ENCODE peak calls at places on chromosomes 12 and 14, in nine cellular contexts. L is transverse colon, X is activated B cell treated with CpG ODN at 0.5 μM for 24 hours, Q is astrocyte of the spinal cord, O is psoas muscle, J is mucosa of descending colon, S is GM12865, D is pancreas, B is A549. H is an unnamed sample.

GRCh38 chr12:65517656-65518210 is 239.2 kb downstream of the MSRB3 start:
- DNase-seq in L (no peak), X (no peak), Q (no peak), O (no peak), J (no peak), S (no peak), D (no peak), B (no peak), H (no peak)

GRCh38 chr14:68268197-68268596 is 448.6 kb downstream of the RAD51B start:
- DNase-seq in L (no peak), X (no peak), Q (no peak), O (no peak), J (no peak), S (peak; percentile 89), D (no peak), B (no peak), H (peak; percentile 41)

GRCh38 chr12:69168828-69169227 is 70.5 kb upstream of the CPSF6 start:
- DNase-seq in L (no peak), X (no peak), Q (no peak), O (no peak), J (no peak), S (no peak), D (no peak), B (no peak), H (no peak)

GRCh38 chr12:52191841-52192791 is at the start of gene KRT80:
- DNase-seq in L (peak; percentile 84), X (no peak), Q (peak; percentile 98), O (peak; percentile 86), J (peak; percentile 84), S (no peak), D (peak; percentile 97), B (peak; percentile 99), H (no peak)

GRCh38 chr12:15152864-15153263 is 68.4 kb downstream of the RERG start:
- DNase-seq in L (no peak), X (no peak), Q (peak; percentile 77), O (no peak), J (no peak), S (no peak), D (no peak), B (peak; percentile 48), H (no peak)

GRCh38 chr12:124273630-124274029 is 21.3 kb upstream of the RFLNA start:
- DNase-seq in L (no peak), X (no peak), Q (peak; percentile 26), O (no peak), J (no peak), S (peak; percentile 66), D (no peak), B (peak; percentile 77), H (peak; percentile 76)

GRCh38 chr12:119229837-119230236 is 51.1 kb downstream of the HSPB8 start:
- DNase-seq in L (no peak), X (no peak), Q (peak; percentile 6), O (peak; percentile 30), J (no peak), S (peak; percentile 30), D (no peak), B (peak; percentile 77), H (peak; percentile 22)

GRCh38 chr12:54156578-54156977 is 32.2 kb downstream of the SMUG1 start:
- DNase-seq in L (no peak), X (no peak), Q (no peak), O (no peak), J (no peak), S (no peak), D (no peak), B (no peak), H (no peak)

DNA sequence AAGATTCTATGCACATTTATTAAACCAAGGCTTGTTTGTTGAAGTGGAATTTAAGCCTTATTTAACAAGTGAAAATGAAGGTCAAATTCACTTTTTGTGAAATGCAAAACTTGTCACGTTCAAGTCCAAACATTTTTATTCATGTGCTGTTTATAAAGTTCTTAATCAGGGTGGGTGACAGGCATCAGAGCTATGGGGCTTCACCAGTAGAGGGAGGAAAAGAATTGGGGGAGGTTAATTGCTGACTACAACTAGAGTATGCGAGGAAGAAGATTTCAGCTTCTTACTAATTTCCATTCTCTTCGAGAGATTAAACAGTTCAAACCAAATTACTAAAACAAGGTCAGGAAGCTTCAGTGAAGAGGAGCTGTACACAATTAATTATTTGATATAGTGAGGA is 9.7 kb downstream of the MOK start:
- DNase-seq in L (no peak), X (no peak), Q (peak; percentile 47), O (no peak), J (no peak), S (no peak), D (no peak), B (no peak), H (no peak)
- TF ChIP-seq CTCF in L (no peak), X (no peak), Q (peak; percentile 62), O (no peak), J (no peak), S (no peak), D (no peak), B (peak; percentile 28), H (no peak)

GRCh38 chr14:88551094-88551870 is 3.5 kb downstream of the PTPN21 start:
- DNase-seq in L (peak; percentile 84), X (peak; percentile 38), Q (peak; percentile 86), O (peak; percentile 85), J (peak; percentile 86), S (no peak), D (peak; percentile 83), B (peak; percentile 91), H (peak; percentile 59)
- TF ChIP-seq CTCF in L (peak; percentile 40), X (no peak), Q (peak; percentile 36), O (no peak), J (no peak), S (no peak), D (no peak), B (peak; percentile 22), H (no peak)

GRCh38 chr12:47717443-47718193 is 7.7 kb downstream of the ENDOU start:
- DNase-seq in L (peak; percentile 83), X (no peak), Q (peak; percentile 84), O (peak; percentile 83), J (peak; percentile 82), S (peak; percentile 62), D (peak; percentile 77), B (peak; percentile 83), H (peak; percentile 76)

GRCh38 chr12:47715877-47716548 is 9.3 kb downstream of the ENDOU start:
- DNase-seq in L (no peak), X (no peak), Q (no peak), O (peak; percentile 32), J (no peak), S (no peak), D (no peak), B (no peak), H (no peak)

GRCh38 chr12:47717046-47717442 is 8.2 kb downstream of the ENDOU start:
- DNase-seq in L (no peak), X (no peak), Q (no peak), O (no peak), J (no peak), S (no peak), D (no peak), B (no peak), H (no peak)

GRCh38 chr12:47715393-47715876 is 9.6 kb upstream of the RPAP3 start:
- DNase-seq in L (peak; percentile 84), X (peak; percentile 54), Q (peak; percentile 72), O (peak; percentile 76), J (no peak), S (peak; percentile 90), D (peak; percentile 70), B (peak; percentile 80), H (peak; percentile 82)

DNA sequence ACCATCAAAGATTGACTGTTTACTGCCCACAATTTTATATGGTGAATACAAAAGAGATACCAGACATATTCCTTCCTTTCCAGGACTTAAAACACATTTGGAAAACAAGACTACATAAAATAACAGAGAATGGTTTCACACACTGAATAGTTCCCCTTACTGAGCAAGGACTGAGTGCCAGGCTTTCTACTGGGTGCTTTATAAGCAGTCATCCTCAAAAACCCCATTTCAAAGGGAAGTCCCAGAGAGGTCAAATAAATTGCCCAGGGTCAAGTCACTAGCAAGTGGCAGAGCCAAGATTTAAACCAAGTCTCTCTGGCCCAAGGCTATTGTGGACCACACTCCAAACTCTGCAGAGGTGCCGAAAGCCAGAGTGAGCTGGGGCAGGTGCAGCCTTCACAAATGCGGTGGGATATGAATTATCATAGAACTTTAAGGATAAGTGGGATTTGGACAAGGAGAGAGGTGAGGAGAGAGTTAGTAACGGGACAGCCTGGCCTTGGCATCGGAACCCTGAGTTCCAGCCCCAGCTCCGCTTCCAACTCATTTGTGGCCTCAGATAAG is 9.1 kb upstream of the RPAP3 start:
- DNase-seq in L (no peak), X (no peak), Q (no peak), O (no peak), J (no peak), S (no peak), D (no peak), B (no peak), H (no peak)
- TF ChIP-seq CTCF in L (no peak), X (no peak), Q (no peak), O (no peak), J (no peak), S (no peak), D (no peak), B (no peak), H (no peak)

GRCh38 chr14:20658246-20658645 is 16.8 kb upstream of the OR6S1 start:
- DNase-seq in L (no peak), X (no peak), Q (no peak), O (no peak), J (no peak), S (no peak), D (no peak), B (no peak), H (peak; percentile 11)

GRCh38 chr14:20659813-20660395 is 18.4 kb upstream of the OR6S1 start:
- DNase-seq in L (no peak), X (no peak), Q (no peak), O (no peak), J (no peak), S (no peak), D (no peak), B (peak; percentile 33), H (no peak)

GRCh38 chr14:20656274-20656673 is 14.8 kb upstream of the OR6S1 start:
- DNase-seq in L (no peak), X (no peak), Q (no peak), O (no peak), J (no peak), S (no peak), D (no peak), B (no peak), H (no peak)

GRCh38 chr14:20655851-20656250 is 14.4 kb upstream of the OR6S1 start:
- DNase-seq in L (no peak), X (no peak), Q (no peak), O (no peak), J (no peak), S (no peak), D (no peak), B (peak; percentile 16), H (no peak)

DNA sequence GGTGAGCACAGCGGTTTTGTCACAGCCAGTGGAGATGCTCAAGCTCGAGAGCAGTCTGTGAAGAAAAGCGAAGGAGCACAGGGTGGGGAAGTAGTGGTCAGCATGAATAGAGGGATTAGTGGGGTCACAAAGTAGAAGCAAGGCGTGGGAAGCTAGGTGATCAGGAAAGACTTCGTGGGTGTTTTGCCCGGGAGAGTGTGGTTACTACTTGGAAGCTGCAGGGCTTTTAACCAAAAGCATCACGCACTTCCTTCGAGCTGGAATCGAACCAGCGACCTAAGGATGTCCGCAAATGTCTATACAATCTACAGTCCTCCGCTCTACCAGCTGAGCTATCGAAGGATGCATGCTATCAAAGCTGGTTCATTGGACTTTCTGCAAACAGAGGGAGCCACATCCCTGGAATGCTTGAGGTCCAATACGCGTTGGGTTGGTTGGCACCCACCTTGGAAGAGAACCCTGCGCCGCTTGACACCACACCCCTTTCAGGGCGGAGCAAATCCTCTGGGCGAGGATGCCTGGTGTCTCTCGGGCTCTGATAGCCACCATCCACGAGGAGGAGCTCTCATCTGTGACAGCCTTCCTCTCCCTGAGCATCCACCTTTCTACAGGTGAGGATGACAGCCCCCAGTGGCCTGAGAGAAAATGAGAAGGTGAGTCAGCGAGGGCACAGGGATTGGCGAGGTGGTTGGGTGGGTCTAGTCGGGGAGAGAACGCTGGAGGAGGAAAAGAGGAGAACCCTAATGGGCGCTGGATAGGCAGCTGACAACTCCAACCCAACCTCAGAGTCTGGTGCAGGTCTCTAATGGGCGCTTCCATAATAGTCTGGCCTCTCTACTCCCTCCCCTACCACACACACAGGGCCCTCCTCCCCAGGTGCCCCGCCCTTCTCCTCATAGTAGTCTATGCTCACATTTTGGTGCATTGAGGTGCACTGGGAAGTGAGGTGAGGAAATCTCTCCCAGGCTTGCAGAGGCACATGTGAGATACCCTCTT is 16.0 kb upstream of the OR6S1 start:
- DNase-seq in L (no peak), X (no peak), Q (no peak), O (no peak), J (no peak), S (peak; percentile 48), D (no peak), B (peak; percentile 92), H (peak; percentile 43)
- TF ChIP-seq CTCF in L (no peak), X (no peak), Q (no peak), O (no peak), J (no peak), S (peak; percentile 31), D (no peak), B (peak; percentile 30), H (peak; percentile 29)

H was measured in GM13976.